ENCODE peak calls at places on chromosomes 4 and X, in five cellular contexts. H, Y, L, I and K are unnamed samples.
A peak's percentile ranks its signal among the peaks of the same experiment; 100 is the strongest.

GRCh38 chrX:118423558-118423957 is 72.1 kb upstream of the DOCK11 start:
- DNase-seq in I (no peak), H (no peak), L (no peak), Y (no peak), K (no peak)

GRCh38 chrX:119790977-119791436 is 423 bp downstream of the RPL39 start:
- DNase-seq in H (no peak), L (peak; percentile 26), Y (peak; percentile 4), I (no peak), K (no peak)

GRCh38 chr4:105496899-105497298 is 23.0 kb upstream of the PPA2 start:
- DNase-seq in L (no peak), I (no peak), H (no peak), Y (no peak), K (peak; percentile 6)

GRCh38 chrX:107935200-107935599 is 47.0 kb downstream of the TEX13B start:
- DNase-seq in L (no peak), Y (no peak), H (no peak), I (no peak), K (no peak)

GRCh38 chr4:6878451-6879059 is 31.1 kb upstream of the TBC1D14 start:
- DNase-seq in L (no peak), H (no peak), Y (no peak), I (no peak), K (no peak)

GRCh38 chr4:149465941-149466340 is 349.7 kb downstream of the IQCM start:
- DNase-seq in H (no peak), Y (no peak), L (no peak), I (no peak), K (no peak)

GRCh38 chr4:24121395-24122175 is 231.7 kb upstream of the PPARGC1A start:
- DNase-seq in I (no peak), Y (no peak), L (no peak), H (no peak), K (no peak)

GRCh38 chr4:169774466-169775445 is 17.0 kb upstream of the HPF1 start:
- DNase-seq in Y (no peak), L (no peak), I (peak; percentile 48), H (no peak), K (peak; percentile 29)

GRCh38 chr4:61202100-61202637 is 2.0 kb downstream of the ADGRL3 start:
- DNase-seq in I (no peak), Y (no peak), H (peak; percentile 57), L (peak; percentile 33), K (no peak)

GRCh38 chr4:27007507-27007906 is 146.9 kb downstream of the STIM2 start:
- DNase-seq in H (no peak), Y (no peak), L (no peak), I (no peak), K (no peak)
- H3K4me1 ChIP-seq in H (peaks cover 32% of the 10 kb centered on the region), Y (peaks cover 7% of the 10 kb centered on the region), L (peaks cover 4% of the 10 kb centered on the region), I (no peaks in the 10 kb centered on the region), K (peaks cover 13% of the 10 kb centered on the region)

DNA sequence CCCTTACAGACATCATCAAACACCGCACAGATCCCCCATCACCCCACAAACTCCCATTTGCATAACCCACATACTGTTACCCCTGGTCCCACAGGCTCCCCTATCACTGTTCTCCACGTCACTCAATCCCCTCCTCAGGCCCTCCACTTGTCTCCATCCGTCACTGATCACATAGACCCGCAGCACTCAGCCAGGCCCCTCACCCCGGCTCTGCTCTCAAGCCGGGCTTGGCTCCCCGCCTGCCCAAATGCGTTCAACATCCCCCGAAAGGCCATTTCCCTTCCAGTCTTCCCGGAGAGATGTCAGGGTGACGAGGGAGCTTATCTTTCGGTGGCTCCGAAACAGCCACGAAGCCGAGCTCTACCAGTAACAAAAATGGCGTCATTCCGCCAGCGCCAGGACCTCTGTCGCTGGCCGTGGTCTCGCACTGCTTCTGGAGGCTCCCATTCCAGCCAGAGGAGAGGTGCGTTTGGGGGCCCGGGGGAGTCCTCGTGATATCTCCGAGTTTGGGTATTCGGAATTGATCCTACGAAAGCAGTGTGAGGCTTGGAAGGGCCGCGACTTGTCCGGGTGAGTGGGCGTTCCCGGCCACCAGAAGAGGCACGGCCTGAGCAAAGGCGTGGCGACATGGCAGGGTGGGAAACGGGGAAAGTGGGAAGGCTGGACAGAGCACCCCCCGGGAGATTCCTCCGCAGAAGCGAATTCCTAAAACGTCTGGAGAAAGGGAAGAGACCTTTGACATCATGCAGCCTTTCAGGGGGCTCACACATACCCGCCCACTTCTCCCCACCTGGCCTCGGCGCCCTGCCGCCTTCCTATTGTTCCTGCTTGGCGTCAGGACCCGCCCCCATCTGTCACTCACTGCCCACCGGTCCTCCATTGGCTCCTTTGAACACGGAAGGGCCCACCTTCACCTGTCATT is at the start of gene ZNF630:
- DNase-seq in I (peak; percentile 39), H (peak; percentile 88), L (peak; percentile 72), Y (peak; percentile 83), K (peak; percentile 87)
- TF ChIP-seq POLR2A in I (no peak), H (peak; percentile 46), L (peak; percentile 27), Y (peak; percentile 62), K (peak; percentile 60)

GRCh38 chr4:188433916-188434315 is 294.7 kb downstream of the TRIML1 start:
- DNase-seq in Y (no peak), H (no peak), L (no peak), I (no peak), K (no peak)
- H3K4me1 ChIP-seq in Y (no peaks in the 10 kb centered on the region), H (no peaks in the 10 kb centered on the region), L (no peaks in the 10 kb centered on the region), I (no peaks in the 10 kb centered on the region), K (peaks cover 3% of the 10 kb centered on the region)

DNA sequence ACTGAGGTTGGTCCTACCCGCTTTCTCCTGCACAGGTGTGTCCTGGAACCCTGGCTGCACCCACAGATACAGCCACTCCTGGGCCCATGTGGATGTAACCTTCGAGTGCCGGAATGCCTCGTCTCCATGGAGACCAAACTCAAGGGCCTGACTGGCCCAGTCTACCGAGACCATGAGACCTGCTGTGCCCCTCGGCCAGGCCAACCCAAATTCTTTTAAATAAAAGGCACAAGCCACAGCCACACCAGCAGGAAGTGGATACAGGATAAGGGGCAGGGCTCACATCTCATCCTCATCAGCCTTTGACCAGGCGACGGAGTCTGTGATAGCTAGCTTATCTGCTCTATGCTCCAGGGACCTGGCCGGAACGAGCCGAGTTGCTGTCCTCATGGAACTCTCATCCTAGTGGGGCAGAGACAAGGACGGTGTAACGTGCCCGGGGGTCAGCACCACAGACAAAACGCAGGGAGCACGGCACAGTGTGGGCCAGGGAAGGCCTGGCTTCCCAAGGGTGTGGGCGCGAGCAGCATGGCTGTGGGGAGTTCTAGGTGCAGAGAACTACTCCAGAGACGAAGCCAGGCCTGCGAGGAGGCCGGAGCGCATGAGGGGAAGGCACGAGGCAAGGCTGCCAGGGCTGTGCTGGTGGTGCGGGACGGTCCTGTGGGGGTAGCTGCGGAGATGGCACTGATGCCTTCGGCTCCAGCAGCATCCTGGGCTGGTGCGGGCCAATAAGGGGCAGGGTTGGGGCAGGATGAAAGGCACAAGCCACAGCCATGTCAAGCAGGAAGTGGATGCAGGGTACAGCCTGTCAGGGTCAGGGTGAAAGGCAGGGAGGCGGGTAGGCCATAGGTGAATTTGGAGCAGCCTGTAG is 22.7 kb downstream of the NOP14 start:
- DNase-seq in L (no peak), Y (no peak), I (no peak), H (peak; percentile 61), K (no peak)
- TF ChIP-seq POLR2A in L (no peak), Y (no peak), I (peak; percentile 49), H (no peak), K (no peak)

GRCh38 chr4:2261853-2262144 is at the start of gene MXD4:
- DNase-seq in H (no peak), I (no peak), L (no peak), Y (no peak), K (no peak)
- H3K4me1 ChIP-seq in H (peaks cover 87% of the 10 kb centered on the region), I (peaks cover 11% of the 10 kb centered on the region), L (peaks cover 60% of the 10 kb centered on the region), Y (peaks cover 39% of the 10 kb centered on the region), K (peaks cover 59% of the 10 kb centered on the region)

GRCh38 chr4:51845055-51845426 is 2.1 kb downstream of the DCUN1D4 start:
- DNase-seq in I (no peak), H (no peak), L (no peak), Y (no peak), K (no peak)

GRCh38 chr4:51842554-51843308 is at the start of gene DCUN1D4:
- DNase-seq in I (peak; percentile 99), Y (peak; percentile 100), L (peak; percentile 100), H (peak; percentile 100), K (peak; percentile 100)

GRCh38 chr4:51843309-51844156 is 580 bp downstream of the DCUN1D4 start:
- DNase-seq in H (peak; percentile 92), I (peak; percentile 86), L (peak; percentile 83), Y (peak; percentile 60), K (peak; percentile 67)

GRCh38 chr4:51845736-51846135 is 2.8 kb downstream of the DCUN1D4 start:
- DNase-seq in L (no peak), Y (no peak), H (no peak), I (no peak), K (no peak)

DNA sequence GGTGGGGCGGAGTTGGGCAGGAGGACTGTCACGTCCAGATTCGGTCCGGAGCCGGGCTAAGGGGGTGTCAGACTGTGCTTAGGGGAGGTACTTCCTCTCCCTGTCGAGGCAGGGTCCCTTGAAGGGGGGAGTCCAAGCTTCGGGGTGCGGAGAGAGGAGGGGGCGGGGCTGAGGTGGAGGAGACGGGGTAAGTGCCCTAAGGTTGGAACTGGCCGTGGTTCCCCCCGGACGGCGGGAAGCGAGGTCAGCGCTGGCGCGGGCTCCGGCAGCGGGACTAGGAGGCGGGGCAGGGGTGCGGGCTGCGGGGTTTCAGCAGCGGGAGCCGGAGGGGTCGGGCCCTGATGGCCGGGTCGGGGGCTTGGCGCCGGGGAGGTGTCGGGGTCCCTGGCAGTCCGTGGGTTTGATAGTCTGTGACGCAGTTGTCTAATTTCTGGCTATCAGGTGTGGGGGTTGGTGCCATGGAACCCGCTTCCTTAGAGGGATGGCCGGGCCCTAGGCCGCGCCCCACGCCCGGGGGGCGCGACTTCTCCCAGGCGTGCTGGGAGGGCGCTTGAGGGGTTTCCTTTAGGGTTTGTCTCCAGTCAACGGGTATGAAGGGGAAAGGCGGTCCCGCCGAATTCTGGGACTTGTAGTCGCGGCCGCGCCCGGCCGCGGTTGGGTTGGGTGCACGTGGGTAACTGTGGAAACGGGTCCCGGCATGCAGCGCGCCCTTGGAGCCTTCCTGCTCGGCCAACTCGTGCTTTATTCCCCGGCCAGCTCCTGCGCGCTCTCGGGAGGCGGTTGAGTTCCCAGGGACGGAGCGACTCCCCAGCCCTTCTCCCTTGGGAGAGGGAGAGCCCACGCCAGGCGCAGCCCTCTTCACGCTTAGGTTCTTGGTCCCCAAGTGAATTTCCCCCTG is 1.5 kb downstream of the DCUN1D4 start:
- DNase-seq in L (peak; percentile 94), Y (peak; percentile 95), H (peak; percentile 97), I (peak; percentile 62), K (peak; percentile 92)
- TF ChIP-seq POLR2A in L (peak; percentile 76), Y (peak; percentile 68), H (no peak), I (peak; percentile 83), K (peak; percentile 47)

GRCh38 chr4:142356797-142357196 is 489.3 kb downstream of the INPP4B start:
- DNase-seq in I (no peak), L (no peak), H (no peak), Y (no peak), K (no peak)

GRCh38 chr4:142356118-142356759 is 489.9 kb downstream of the INPP4B start:
- DNase-seq in L (no peak), Y (no peak), I (no peak), H (no peak), K (no peak)

GRCh38 chr4:142354041-142354440 is 492.1 kb downstream of the INPP4B start:
- DNase-seq in H (no peak), Y (no peak), I (no peak), L (no peak), K (no peak)

GRCh38 chr4:142354794-142355416 is 491.2 kb downstream of the INPP4B start:
- DNase-seq in I (no peak), Y (no peak), L (no peak), H (no peak), K (no peak)

GRCh38 chr4:142355417-142355930 is 490.6 kb downstream of the INPP4B start:
- DNase-seq in Y (no peak), I (no peak), H (no peak), L (no peak), K (no peak)
- H3K4me1 ChIP-seq in Y (no peaks in the 10 kb centered on the region), I (no peaks in the 10 kb centered on the region), H (peaks cover 25% of the 10 kb centered on the region), L (peaks cover 18% of the 10 kb centered on the region), K (peaks cover 32% of the 10 kb centered on the region)